ENCODE peak calls at places on chromosomes 1 and 21, in nine cellular contexts. One of them, this sample, is unnamed. For H3K4me1 and H3K9me3, the result is how much of the 10 kb centered on the place peaks cover.

GRCh38 chr1:67719329-67720196 is 34.6 kb downstream of the GADD45A start:
- DNase-seq in adipocyte: no peak
- DNase-seq in transverse colon: no peak
- DNase-seq in prostate gland: no peak
- DNase-seq in tibial artery: no peak
- DNase-seq in ovary: no peak
- DNase-seq in fibroblast of lung: no peak
- DNase-seq in neuronal stem cell: no peak
- DNase-seq in NT2/D1: no peak
- DNase-seq in this sample: no peak

GRCh38 chr1:44072204-44072603 is 40.9 kb upstream of the SLC6A9 start:
- DNase-seq in adipocyte: peak
- DNase-seq in transverse colon: no peak
- DNase-seq in prostate gland: no peak
- DNase-seq in tibial artery: no peak
- DNase-seq in ovary: no peak
- DNase-seq in fibroblast of lung: peak
- DNase-seq in neuronal stem cell: no peak
- DNase-seq in NT2/D1: no peak
- DNase-seq in this sample: no peak

GRCh38 chr1:183281039-183281438 is 95.0 kb downstream of the LAMC2 start:
- DNase-seq in adipocyte: peak
- DNase-seq in transverse colon: peak
- DNase-seq in prostate gland: no peak
- DNase-seq in tibial artery: peak
- DNase-seq in ovary: peak
- DNase-seq in fibroblast of lung: no peak
- DNase-seq in neuronal stem cell: no peak
- DNase-seq in NT2/D1: no peak
- DNase-seq in this sample: no peak

GRCh38 chr1:241413386-241413785 is 56.4 kb upstream of the RGS7 start:
- DNase-seq in adipocyte: peak
- DNase-seq in transverse colon: no peak
- DNase-seq in prostate gland: no peak
- DNase-seq in tibial artery: no peak
- DNase-seq in ovary: no peak
- DNase-seq in fibroblast of lung: peak
- DNase-seq in neuronal stem cell: no peak
- DNase-seq in NT2/D1: no peak
- DNase-seq in this sample: no peak

GRCh38 chr21:28832013-28832714 is 160.5 kb downstream of the LTN1 start:
- DNase-seq in adipocyte: no peak
- DNase-seq in transverse colon: no peak
- DNase-seq in prostate gland: no peak
- DNase-seq in tibial artery: no peak
- DNase-seq in ovary: no peak
- DNase-seq in fibroblast of lung: peak
- DNase-seq in neuronal stem cell: no peak
- DNase-seq in NT2/D1: no peak
- DNase-seq in this sample: no peak

GRCh38 chr1:116377564-116378529 is 4.8 kb downstream of the ATP1A1 start:
- DNase-seq in adipocyte: peak
- DNase-seq in transverse colon: peak
- DNase-seq in prostate gland: peak
- DNase-seq in tibial artery: peak
- DNase-seq in ovary: peak
- DNase-seq in fibroblast of lung: peak
- DNase-seq in neuronal stem cell: no peak
- DNase-seq in NT2/D1: no peak
- DNase-seq in this sample: peak

GRCh38 chr1:113101588-113101987 is 28.6 kb downstream of the LRIG2 start:
- DNase-seq in adipocyte: peak
- DNase-seq in transverse colon: no peak
- DNase-seq in prostate gland: no peak
- DNase-seq in tibial artery: no peak
- DNase-seq in ovary: no peak
- DNase-seq in fibroblast of lung: peak
- DNase-seq in neuronal stem cell: no peak
- DNase-seq in NT2/D1: no peak
- DNase-seq in this sample: no peak

GRCh38 chr1:226954777-226955176 is 14.7 kb downstream of the COQ8A start:
- DNase-seq in adipocyte: no peak
- DNase-seq in transverse colon: no peak
- DNase-seq in prostate gland: no peak
- DNase-seq in tibial artery: no peak
- DNase-seq in ovary: no peak
- DNase-seq in fibroblast of lung: no peak
- DNase-seq in neuronal stem cell: no peak
- DNase-seq in NT2/D1: no peak
- DNase-seq in this sample: no peak

GRCh38 chr1:205925730-205926129 is 17.5 kb downstream of the SLC26A9 start:
- DNase-seq in adipocyte: peak
- DNase-seq in transverse colon: no peak
- DNase-seq in prostate gland: no peak
- DNase-seq in tibial artery: no peak
- DNase-seq in ovary: no peak
- DNase-seq in fibroblast of lung: peak
- DNase-seq in neuronal stem cell: no peak
- DNase-seq in NT2/D1: no peak
- DNase-seq in this sample: no peak

GRCh38 chr1:30912913-30913652 is 4.5 kb upstream of the SDC3 start:
- DNase-seq in adipocyte: no peak
- DNase-seq in transverse colon: peak
- DNase-seq in prostate gland: no peak
- DNase-seq in tibial artery: peak
- DNase-seq in ovary: no peak
- DNase-seq in fibroblast of lung: no peak
- DNase-seq in neuronal stem cell: no peak
- DNase-seq in NT2/D1: no peak
- DNase-seq in this sample: no peak

GRCh38 chr1:201318504-201319340 is 35.4 kb downstream of the PKP1 start:
- DNase-seq in adipocyte: no peak
- DNase-seq in transverse colon: no peak
- DNase-seq in prostate gland: no peak
- DNase-seq in tibial artery: no peak
- DNase-seq in ovary: no peak
- DNase-seq in fibroblast of lung: no peak
- DNase-seq in neuronal stem cell: no peak
- DNase-seq in NT2/D1: no peak
- DNase-seq in this sample: no peak

GRCh38 chr21:46038871-46039397 is 57.4 kb downstream of the COL6A1 start:
- DNase-seq in adipocyte: peak
- DNase-seq in transverse colon: no peak
- DNase-seq in prostate gland: no peak
- DNase-seq in tibial artery: no peak
- DNase-seq in ovary: peak
- DNase-seq in fibroblast of lung: peak
- DNase-seq in neuronal stem cell: no peak
- DNase-seq in NT2/D1: no peak
- DNase-seq in this sample: peak

GRCh38 chr1:154866257-154866994 is 3.7 kb downstream of the KCNN3 start:
- DNase-seq in adipocyte: no peak
- DNase-seq in transverse colon: no peak
- DNase-seq in prostate gland: no peak
- DNase-seq in tibial artery: no peak
- DNase-seq in ovary: no peak
- DNase-seq in fibroblast of lung: peak
- DNase-seq in neuronal stem cell: no peak
- DNase-seq in NT2/D1: no peak
- DNase-seq in this sample: no peak

GRCh38 chr1:56535362-56535761 is 44.0 kb downstream of the PLPP3 start:
- DNase-seq in adipocyte: no peak
- DNase-seq in transverse colon: no peak
- DNase-seq in prostate gland: no peak
- DNase-seq in tibial artery: no peak
- DNase-seq in ovary: no peak
- DNase-seq in fibroblast of lung: no peak
- DNase-seq in neuronal stem cell: no peak
- DNase-seq in NT2/D1: peak
- DNase-seq in this sample: no peak
- H3K4me1 ChIP-seq in adipocyte: under half
- H3K4me1 ChIP-seq in transverse colon: under half
- H3K4me1 ChIP-seq in prostate gland: under half
- H3K4me1 ChIP-seq in tibial artery: half or more
- H3K4me1 ChIP-seq in ovary: under half
- H3K4me1 ChIP-seq in fibroblast of lung: under half
- H3K4me1 ChIP-seq in neuronal stem cell: under half
- H3K4me1 ChIP-seq in NT2/D1: under half
- H3K4me1 ChIP-seq in this sample: half or more

GRCh38 chr1:71339238-71339637 is 258.4 kb upstream of the ZRANB2 start:
- DNase-seq in adipocyte: no peak
- DNase-seq in transverse colon: no peak
- DNase-seq in prostate gland: no peak
- DNase-seq in tibial artery: no peak
- DNase-seq in ovary: no peak
- DNase-seq in fibroblast of lung: no peak
- DNase-seq in neuronal stem cell: peak
- DNase-seq in NT2/D1: no peak
- DNase-seq in this sample: no peak
- H3K9me3 ChIP-seq in adipocyte: under half
- H3K9me3 ChIP-seq in transverse colon: under half
- H3K9me3 ChIP-seq in prostate gland: under half
- H3K9me3 ChIP-seq in tibial artery: under half
- H3K9me3 ChIP-seq in ovary: under half
- H3K9me3 ChIP-seq in fibroblast of lung: under half
- H3K9me3 ChIP-seq in neuronal stem cell: under half
- H3K9me3 ChIP-seq in NT2/D1: under half
- H3K9me3 ChIP-seq in this sample: under half

DNA sequence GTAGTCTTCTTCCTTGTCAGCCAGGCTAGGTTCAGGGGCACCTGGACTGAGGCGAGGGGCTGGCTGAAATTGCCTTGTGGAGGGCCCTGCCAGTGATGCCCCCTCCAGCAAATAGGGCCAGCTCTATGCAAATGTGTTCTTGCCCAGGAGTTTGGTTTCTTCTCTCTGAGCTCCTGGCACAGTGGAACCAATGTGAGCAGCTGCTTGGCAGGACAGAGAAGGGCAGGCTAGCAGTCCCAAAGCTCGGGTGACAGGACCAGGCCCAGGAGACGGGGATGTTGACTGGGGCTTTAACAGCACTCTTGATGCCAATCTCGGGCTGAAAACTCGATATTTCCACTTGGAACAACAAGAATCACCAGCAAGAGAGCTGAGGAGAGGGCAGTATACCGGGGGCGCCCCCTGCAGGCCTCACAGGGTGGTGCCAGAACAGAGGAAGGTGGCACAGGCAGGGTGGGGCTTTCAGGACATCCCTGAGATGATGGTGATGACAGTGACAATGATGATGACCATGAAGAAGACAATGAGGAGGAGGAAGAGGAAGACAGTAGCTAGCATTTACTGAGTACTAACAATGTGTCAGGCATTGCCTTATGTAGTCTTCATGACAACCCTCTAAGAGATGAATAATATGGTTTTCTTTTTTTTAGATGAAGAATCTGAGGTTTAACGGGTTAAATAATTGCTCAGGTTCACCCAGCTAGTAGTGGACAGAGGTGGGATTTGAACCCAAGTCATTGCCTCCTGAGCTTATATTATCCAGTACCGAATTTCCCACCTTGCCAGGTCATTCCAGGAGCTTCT is 2.7 kb upstream of the KCNJ9 start:
- DNase-seq in adipocyte: peak
- DNase-seq in transverse colon: peak
- DNase-seq in prostate gland: no peak
- DNase-seq in tibial artery: no peak
- DNase-seq in ovary: no peak
- DNase-seq in fibroblast of lung: no peak
- DNase-seq in neuronal stem cell: no peak
- DNase-seq in NT2/D1: no peak
- DNase-seq in this sample: peak
- H3K4me3 ChIP-seq in adipocyte: no peak
- H3K4me3 ChIP-seq in transverse colon: no peak
- H3K4me3 ChIP-seq in prostate gland: no peak
- H3K4me3 ChIP-seq in tibial artery: no peak
- H3K4me3 ChIP-seq in ovary: no peak
- H3K4me3 ChIP-seq in fibroblast of lung: no peak
- H3K4me3 ChIP-seq in neuronal stem cell: no peak
- H3K4me3 ChIP-seq in NT2/D1: no peak
- H3K4me3 ChIP-seq in this sample: no peak

GRCh38 chr1:17471393-17471792 is 31.9 kb upstream of the RCC2 start:
- DNase-seq in adipocyte: no peak
- DNase-seq in transverse colon: no peak
- DNase-seq in prostate gland: no peak
- DNase-seq in tibial artery: no peak
- DNase-seq in ovary: no peak
- DNase-seq in fibroblast of lung: no peak
- DNase-seq in neuronal stem cell: no peak
- DNase-seq in NT2/D1: no peak
- DNase-seq in this sample: no peak
- H3K4me1 ChIP-seq in adipocyte: under half
- H3K4me1 ChIP-seq in transverse colon: under half
- H3K4me1 ChIP-seq in prostate gland: under half
- H3K4me1 ChIP-seq in tibial artery: under half
- H3K4me1 ChIP-seq in ovary: under half
- H3K4me1 ChIP-seq in fibroblast of lung: under half
- H3K4me1 ChIP-seq in neuronal stem cell: under half
- H3K4me1 ChIP-seq in NT2/D1: under half
- H3K4me1 ChIP-seq in this sample: under half

DNA sequence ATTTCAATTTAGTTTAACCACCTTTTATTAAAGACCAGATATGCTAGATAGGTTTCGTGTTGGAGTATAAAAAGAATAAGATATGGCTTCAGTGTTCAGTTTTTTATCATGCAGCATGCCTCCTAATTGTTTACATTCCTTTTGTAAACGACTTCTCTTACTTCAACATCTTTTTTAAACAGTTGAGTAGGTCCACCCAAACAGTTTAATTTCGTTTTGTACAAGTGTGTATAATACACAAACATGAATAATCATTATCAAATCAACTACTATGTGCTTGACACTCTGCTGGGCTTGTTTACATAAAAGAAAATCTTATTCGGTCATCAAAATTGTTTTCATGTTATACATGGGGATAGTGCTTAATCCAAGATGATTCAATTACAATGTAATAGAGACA is 906.3 kb upstream of the ADGRL4 start:
- DNase-seq in adipocyte: no peak
- DNase-seq in transverse colon: no peak
- DNase-seq in prostate gland: no peak
- DNase-seq in tibial artery: no peak
- DNase-seq in ovary: no peak
- DNase-seq in fibroblast of lung: no peak
- DNase-seq in neuronal stem cell: no peak
- DNase-seq in NT2/D1: no peak
- DNase-seq in this sample: no peak
- H3K9me3 ChIP-seq in adipocyte: under half
- H3K9me3 ChIP-seq in transverse colon: under half
- H3K9me3 ChIP-seq in prostate gland: under half
- H3K9me3 ChIP-seq in tibial artery: under half
- H3K9me3 ChIP-seq in ovary: under half
- H3K9me3 ChIP-seq in fibroblast of lung: under half
- H3K9me3 ChIP-seq in neuronal stem cell: under half
- H3K9me3 ChIP-seq in NT2/D1: under half
- H3K9me3 ChIP-seq in this sample: under half

This sample was measured in thyroid gland.